ENCODE peak calls at places on chromosomes 3 and 15, in eight cellular contexts. U is WTC11; L is activated T-helper 9 cell treated with anti-CD3 and anti-CD28 coated beads, Interleukin-2, amount 50 U/mL, for 16 hours; X is EL; E is AG09309; T is effector memory CD4-positive, alpha-beta T cell; K is CD8-positive, alpha-beta T cell; Y is sigmoid colon. A is an unnamed sample.

GRCh38 chr3:151091685-151092352 is 6.4 kb downstream of the MED12L start:
- DNase-seq in E (no peak), L (no peak), Y (no peak), T (no peak), U (no peak), K (no peak), X (no peak), A (no peak)

GRCh38 chr3:10519236-10519635 is 13.8 kb upstream of the ATP2B2 start:
- DNase-seq in E (no peak), X (no peak), T (no peak), U (no peak), Y (peak), K (no peak), L (no peak), A (no peak)

GRCh38 chr3:182603501-182603900 is 189.8 kb upstream of the ATP11B start:
- DNase-seq in Y (no peak), K (no peak), U (no peak), T (no peak), L (no peak), X (no peak), E (no peak), A (no peak)

GRCh38 chr15:79540551-79540950 is 108.4 kb downstream of the MINAR1 start:
- DNase-seq in K (no peak), U (no peak), E (no peak), L (no peak), Y (no peak), X (no peak), T (no peak), A (no peak)

GRCh38 chr3:128226794-128227399 is 73.6 kb downstream of the EEFSEC start:
- DNase-seq in K (peak), T (no peak), E (no peak), X (peak), L (no peak), U (peak), Y (no peak), A (peak)

GRCh38 chr3:64187065-64187959 is 38.0 kb downstream of the PRICKLE2 start:
- DNase-seq in U (no peak), Y (peak), T (no peak), L (no peak), E (peak), K (no peak), X (peak), A (peak)

GRCh38 chr3:38153986-38154608 is 11.2 kb upstream of the OXSR1 start:
- DNase-seq in Y (no peak), U (no peak), E (peak), K (no peak), T (no peak), X (peak), L (no peak), A (peak)

GRCh38 chr3:141845407-141846049 is 30.9 kb upstream of the ATP1B3 start:
- DNase-seq in E (no peak), K (peak), Y (no peak), T (no peak), L (no peak), X (no peak), U (peak), A (no peak)

GRCh38 chr3:16448691-16449090 is 64.8 kb downstream of the RFTN1 start:
- DNase-seq in L (no peak), K (no peak), T (no peak), X (peak), E (peak), Y (peak), U (no peak), A (peak)

GRCh38 chr3:107271787-107272387 is 105.4 kb upstream of the CCDC54 start:
- DNase-seq in U (no peak), T (no peak), K (no peak), E (peak), X (peak), Y (no peak), L (no peak), A (no peak)

GRCh38 chr15:57592836-57593420 is 1.2 kb downstream of the MYZAP start:
- DNase-seq in X (no peak), T (no peak), K (no peak), E (no peak), U (no peak), Y (no peak), L (no peak), A (no peak)

GRCh38 chr3:39639344-39640236 is 169.8 kb upstream of the MYRIP start:
- DNase-seq in T (no peak), X (peak), L (no peak), K (no peak), Y (no peak), U (no peak), E (peak), A (peak)

GRCh38 chr3:69531975-69532827 is 146.3 kb upstream of the FRMD4B start:
- DNase-seq in L (no peak), U (no peak), T (no peak), X (no peak), K (no peak), E (no peak), Y (no peak), A (no peak)

GRCh38 chr3:10522646-10523303 is 17.4 kb upstream of the ATP2B2 start:
- DNase-seq in X (no peak), T (no peak), L (no peak), Y (peak), K (no peak), E (no peak), U (no peak), A (no peak)

GRCh38 chr15:81229596-81229995 is 32.9 kb downstream of the IL16 start:
- DNase-seq in L (no peak), T (no peak), K (no peak), E (peak), X (no peak), Y (peak), U (no peak), A (no peak)

GRCh38 chr3:64141476-64141875 is 83.8 kb downstream of the PRICKLE2 start:
- DNase-seq in E (no peak), L (no peak), U (no peak), T (no peak), Y (no peak), K (no peak), X (no peak), A (no peak)

GRCh38 chr3:151962891-151963290 is 89.4 kb downstream of the SUCNR1 start:
- DNase-seq in Y (no peak), T (no peak), K (no peak), U (no peak), X (no peak), L (no peak), E (no peak), A (no peak)

GRCh38 chr3:71486831-71487230 is 96.7 kb downstream of the FOXP1 start:
- DNase-seq in X (no peak), E (no peak), K (peak), L (no peak), T (no peak), Y (no peak), U (no peak), A (no peak)

GRCh38 chr3:184738519-184738890 is 26.6 kb upstream of the MAGEF1 start:
- DNase-seq in E (no peak), L (no peak), T (no peak), X (no peak), Y (no peak), U (no peak), K (no peak), A (no peak)

GRCh38 chr3:190346541-190346940 is 24.3 kb upstream of the CLDN1 start:
- DNase-seq in Y (no peak), E (no peak), X (no peak), U (no peak), T (no peak), L (no peak), K (no peak), A (no peak)

GRCh38 chr3:42690191-42690590 is 4.9 kb downstream of the KLHL40 start:
- DNase-seq in X (no peak), Y (no peak), E (no peak), L (no peak), K (no peak), T (no peak), U (no peak), A (no peak)

GRCh38 chr15:75065851-75066509 is 42.6 kb downstream of the PPCDC start:
- DNase-seq in Y (no peak), K (no peak), X (peak), T (no peak), L (no peak), E (no peak), U (no peak), A (peak)

GRCh38 chr3:42264399-42265058 is 1.5 kb downstream of the CCK start:
- DNase-seq in X (peak), U (peak), E (no peak), Y (peak), K (no peak), L (no peak), T (no peak), A (peak)

GRCh38 chr3:143991713-143992112 is 20.1 kb downstream of the DIPK2A start:
- DNase-seq in Y (no peak), T (no peak), U (no peak), E (no peak), X (no peak), K (no peak), L (no peak), A (no peak)

GRCh38 chr3:146625117-146625775 is 20.1 kb upstream of the PLSCR5 start:
- DNase-seq in L (no peak), T (no peak), U (no peak), K (no peak), Y (no peak), E (no peak), X (peak), A (no peak)